ENCODE peak calls at places on chromosomes 11 and 22, in six cellular contexts. One of them, this sample, is unnamed.

GRCh38 chr11:118625036-118625690 is 17.7 kb downstream of the PHLDB1 start:
- DNase-seq in B cell: no peak
- DNase-seq in CD8-positive, alpha-beta T cell: no peak
- DNase-seq in RWPE1: no peak
- DNase-seq in Panc1: no peak
- DNase-seq in GM13977: no peak
- DNase-seq in this sample: no peak

GRCh38 chr11:64356498-64357411 is 2.2 kb upstream of the RPS6KA4 start:
- DNase-seq in CD8-positive, alpha-beta T cell: peak; percentile 38
- DNase-seq in GM13977: no peak
- DNase-seq in Panc1: peak; percentile 62
- DNase-seq in B cell: no peak
- DNase-seq in RWPE1: no peak
- DNase-seq in this sample: no peak

GRCh38 chr22:46500201-46500600 is 37.2 kb downstream of the CELSR1 start:
- DNase-seq in RWPE1: no peak
- DNase-seq in GM13977: no peak
- DNase-seq in B cell: no peak
- DNase-seq in Panc1: no peak
- DNase-seq in CD8-positive, alpha-beta T cell: no peak
- DNase-seq in this sample: no peak

GRCh38 chr11:104630352-104630751 is 267.9 kb downstream of the CASP12 start:
- DNase-seq in RWPE1: no peak
- DNase-seq in Panc1: no peak
- DNase-seq in GM13977: no peak
- DNase-seq in B cell: no peak
- DNase-seq in CD8-positive, alpha-beta T cell: no peak
- DNase-seq in this sample: no peak

GRCh38 chr11:8011981-8012444 is 24.9 kb downstream of the EIF3F start:
- DNase-seq in CD8-positive, alpha-beta T cell: no peak
- DNase-seq in Panc1: no peak
- DNase-seq in B cell: no peak
- DNase-seq in RWPE1: no peak
- DNase-seq in GM13977: no peak
- DNase-seq in this sample: no peak

GRCh38 chr11:118306556-118306955 is 2.0 kb downstream of the CD3E start:
- DNase-seq in Panc1: no peak
- DNase-seq in CD8-positive, alpha-beta T cell: peak; percentile 43
- DNase-seq in B cell: no peak
- DNase-seq in GM13977: no peak
- DNase-seq in RWPE1: no peak
- DNase-seq in this sample: no peak

GRCh38 chr11:32427616-32427934 is 7.8 kb downstream of the WT1 start:
- DNase-seq in Panc1: no peak
- DNase-seq in RWPE1: no peak
- DNase-seq in CD8-positive, alpha-beta T cell: no peak
- DNase-seq in B cell: no peak
- DNase-seq in GM13977: no peak
- DNase-seq in this sample: no peak

GRCh38 chr11:34263462-34264186 is 94.2 kb downstream of the ABTB2 start:
- DNase-seq in Panc1: peak; percentile 81
- DNase-seq in CD8-positive, alpha-beta T cell: no peak
- DNase-seq in GM13977: no peak
- DNase-seq in B cell: no peak
- DNase-seq in RWPE1: peak; percentile 84
- DNase-seq in this sample: no peak

GRCh38 chr11:58193403-58193802 is 4.5 kb downstream of the OR9Q2 start:
- DNase-seq in Panc1: no peak
- DNase-seq in GM13977: no peak
- DNase-seq in RWPE1: no peak
- DNase-seq in B cell: no peak
- DNase-seq in CD8-positive, alpha-beta T cell: no peak
- DNase-seq in this sample: no peak

GRCh38 chr22:37781434-37782059 is 26.2 kb upstream of the GCAT start:
- DNase-seq in CD8-positive, alpha-beta T cell: no peak
- DNase-seq in RWPE1: no peak
- DNase-seq in B cell: no peak
- DNase-seq in Panc1: no peak
- DNase-seq in GM13977: no peak
- DNase-seq in this sample: no peak

GRCh38 chr22:17969732-17970131 is 54.6 kb downstream of the MICAL3 start:
- DNase-seq in Panc1: no peak
- DNase-seq in GM13977: no peak
- DNase-seq in B cell: no peak
- DNase-seq in CD8-positive, alpha-beta T cell: no peak
- DNase-seq in RWPE1: peak; percentile 42
- DNase-seq in this sample: no peak

GRCh38 chr11:72709478-72710238 is 35.4 kb upstream of the PDE2A start:
- DNase-seq in GM13977: no peak
- DNase-seq in CD8-positive, alpha-beta T cell: no peak
- DNase-seq in B cell: no peak
- DNase-seq in RWPE1: no peak
- DNase-seq in Panc1: no peak
- DNase-seq in this sample: no peak

GRCh38 chr22:50157976-50158375 is 12.6 kb upstream of the PANX2 start:
- DNase-seq in GM13977: no peak
- DNase-seq in CD8-positive, alpha-beta T cell: no peak
- DNase-seq in RWPE1: peak; percentile 40
- DNase-seq in B cell: no peak
- DNase-seq in Panc1: no peak
- DNase-seq in this sample: no peak

GRCh38 chr22:49642741-49643140 is 184.9 kb downstream of the BRD1 start:
- DNase-seq in B cell: no peak
- DNase-seq in GM13977: no peak
- DNase-seq in CD8-positive, alpha-beta T cell: no peak
- DNase-seq in RWPE1: no peak
- DNase-seq in Panc1: no peak
- DNase-seq in this sample: no peak

GRCh38 chr11:118929496-118930151 is 3.9 kb upstream of the BCL9L start:
- DNase-seq in CD8-positive, alpha-beta T cell: peak; percentile 92
- DNase-seq in Panc1: no peak
- DNase-seq in RWPE1: peak; percentile 88
- DNase-seq in GM13977: peak; percentile 64
- DNase-seq in B cell: peak; percentile 83
- DNase-seq in this sample: peak; percentile 73

GRCh38 chr11:122140535-122140934 is 24.5 kb upstream of the BLID start:
- DNase-seq in RWPE1: peak; percentile 78
- DNase-seq in B cell: no peak
- DNase-seq in Panc1: no peak
- DNase-seq in GM13977: no peak
- DNase-seq in CD8-positive, alpha-beta T cell: no peak
- DNase-seq in this sample: no peak

GRCh38 chr11:65452806-65453490 is 30.4 kb downstream of the NEAT1 start:
- DNase-seq in GM13977: no peak
- DNase-seq in CD8-positive, alpha-beta T cell: no peak
- DNase-seq in Panc1: no peak
- DNase-seq in B cell: no peak
- DNase-seq in RWPE1: peak; percentile 60
- DNase-seq in this sample: no peak

GRCh38 chr11:65456418-65456817 is 33.8 kb downstream of the NEAT1 start:
- DNase-seq in B cell: no peak
- DNase-seq in CD8-positive, alpha-beta T cell: no peak
- DNase-seq in RWPE1: no peak
- DNase-seq in Panc1: no peak
- DNase-seq in GM13977: peak; percentile 16
- DNase-seq in this sample: no peak

GRCh38 chr11:65454311-65454695 is 31.7 kb downstream of the NEAT1 start:
- DNase-seq in Panc1: no peak
- DNase-seq in GM13977: no peak
- DNase-seq in RWPE1: no peak
- DNase-seq in B cell: no peak
- DNase-seq in CD8-positive, alpha-beta T cell: no peak
- DNase-seq in this sample: no peak

GRCh38 chr11:65459552-65459951 is 37.0 kb downstream of the NEAT1 start:
- DNase-seq in GM13977: peak; percentile 22
- DNase-seq in CD8-positive, alpha-beta T cell: no peak
- DNase-seq in RWPE1: no peak
- DNase-seq in B cell: no peak
- DNase-seq in Panc1: no peak
- DNase-seq in this sample: no peak

GRCh38 chr11:65454696-65455456 is 32.3 kb downstream of the NEAT1 start:
- DNase-seq in Panc1: no peak
- DNase-seq in CD8-positive, alpha-beta T cell: peak; percentile 68
- DNase-seq in RWPE1: peak; percentile 87
- DNase-seq in GM13977: peak; percentile 98
- DNase-seq in B cell: peak; percentile 92
- DNase-seq in this sample: peak; percentile 58
- TF ChIP-seq CTCF in Panc1: no peak
- TF ChIP-seq CTCF in CD8-positive, alpha-beta T cell: no peak
- TF ChIP-seq CTCF in RWPE1: no peak
- TF ChIP-seq CTCF in GM13977: peak; percentile 32
- TF ChIP-seq CTCF in B cell: no peak
- TF ChIP-seq CTCF in this sample: no peak

DNA sequence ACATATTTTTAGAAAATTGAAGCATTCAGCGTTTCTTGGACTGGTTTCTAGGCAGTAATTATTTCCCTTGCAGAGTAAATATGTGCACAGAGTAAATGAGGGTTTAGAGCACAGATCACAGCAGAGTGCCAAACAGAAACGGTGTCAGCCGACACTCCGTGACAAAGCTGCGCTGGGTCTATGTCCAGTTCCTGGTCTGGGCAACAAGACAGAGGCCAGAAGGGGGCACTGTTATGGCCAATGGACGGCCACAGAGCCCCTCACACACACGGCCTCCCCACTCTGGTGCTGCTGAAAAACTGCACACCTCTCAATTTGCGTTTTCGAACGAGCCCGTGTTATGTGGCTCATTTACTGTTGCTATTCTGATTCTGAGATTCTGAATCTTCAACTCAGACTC is 180.7 kb downstream of the MPPED1 start:
- DNase-seq in B cell: no peak
- DNase-seq in Panc1: no peak
- DNase-seq in GM13977: no peak
- DNase-seq in CD8-positive, alpha-beta T cell: no peak
- DNase-seq in RWPE1: no peak
- DNase-seq in this sample: no peak
- TF ChIP-seq CTCF in B cell: no peak
- TF ChIP-seq CTCF in Panc1: peak; percentile 19
- TF ChIP-seq CTCF in GM13977: no peak
- TF ChIP-seq CTCF in CD8-positive, alpha-beta T cell: no peak
- TF ChIP-seq CTCF in RWPE1: no peak
- TF ChIP-seq CTCF in this sample: peak; percentile 33

GRCh38 chr11:10181811-10182210 is 112.2 kb downstream of the SBF2 start:
- DNase-seq in B cell: no peak
- DNase-seq in Panc1: peak; percentile 17
- DNase-seq in RWPE1: peak; percentile 25
- DNase-seq in CD8-positive, alpha-beta T cell: no peak
- DNase-seq in GM13977: peak; percentile 10
- DNase-seq in this sample: no peak
- TF ChIP-seq CTCF in B cell: no peak
- TF ChIP-seq CTCF in Panc1: peak; percentile 53
- TF ChIP-seq CTCF in RWPE1: peak; percentile 38
- TF ChIP-seq CTCF in CD8-positive, alpha-beta T cell: no peak
- TF ChIP-seq CTCF in GM13977: peak; percentile 25
- TF ChIP-seq CTCF in this sample: peak; percentile 42

GRCh38 chr11:24509114-24509513 is 12.3 kb downstream of the LUZP2 start:
- DNase-seq in GM13977: no peak
- DNase-seq in CD8-positive, alpha-beta T cell: no peak
- DNase-seq in B cell: no peak
- DNase-seq in Panc1: no peak
- DNase-seq in RWPE1: peak; percentile 1
- DNase-seq in this sample: no peak
- TF ChIP-seq CTCF in GM13977: peak; percentile 35
- TF ChIP-seq CTCF in CD8-positive, alpha-beta T cell: no peak
- TF ChIP-seq CTCF in B cell: no peak
- TF ChIP-seq CTCF in Panc1: peak; percentile 22
- TF ChIP-seq CTCF in RWPE1: no peak
- TF ChIP-seq CTCF in this sample: no peak

GRCh38 chr11:128021304-128022006 is 565.9 kb downstream of the ETS1 start:
- DNase-seq in CD8-positive, alpha-beta T cell: no peak
- DNase-seq in GM13977: no peak
- DNase-seq in Panc1: no peak
- DNase-seq in RWPE1: no peak
- DNase-seq in B cell: no peak
- DNase-seq in this sample: no peak
- TF ChIP-seq CTCF in CD8-positive, alpha-beta T cell: no peak
- TF ChIP-seq CTCF in GM13977: no peak
- TF ChIP-seq CTCF in Panc1: peak; percentile 26
- TF ChIP-seq CTCF in RWPE1: no peak
- TF ChIP-seq CTCF in B cell: no peak
- TF ChIP-seq CTCF in this sample: peak; percentile 69

DNA sequence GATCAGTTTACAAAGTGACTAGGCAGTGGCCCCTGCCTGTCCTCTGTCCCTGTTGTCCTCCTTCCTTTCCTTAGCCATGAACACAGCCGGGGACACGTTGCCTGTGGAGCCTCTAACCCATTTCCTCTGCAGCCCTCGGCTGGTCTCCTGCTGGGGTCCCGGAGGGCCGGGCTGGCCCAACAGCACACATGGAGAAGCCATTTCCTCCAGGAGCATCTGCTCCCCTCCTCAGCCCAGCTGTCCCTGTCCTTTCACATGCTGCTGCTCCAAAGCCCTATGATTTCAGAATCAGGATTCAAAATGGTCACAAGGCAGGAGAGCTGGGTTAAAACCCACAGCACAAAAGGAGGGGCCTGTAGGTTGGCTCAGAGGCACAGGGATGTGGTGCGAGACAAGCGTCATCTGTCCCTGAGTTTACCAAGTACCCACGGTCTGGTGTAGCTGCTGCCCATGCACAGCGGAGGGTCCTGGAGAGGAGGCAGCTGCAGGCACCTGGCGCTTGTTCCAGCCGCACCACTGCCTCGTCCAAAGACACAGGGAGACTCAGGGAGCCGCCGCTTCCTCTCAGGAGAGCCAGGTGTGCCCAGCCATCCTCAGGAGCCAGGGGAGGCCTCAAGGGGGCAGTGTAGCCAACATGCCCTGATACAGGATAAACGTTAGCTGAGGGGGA is 4.1 kb upstream of the VSIG10L2 start:
- DNase-seq in B cell: no peak
- DNase-seq in CD8-positive, alpha-beta T cell: no peak
- DNase-seq in Panc1: no peak
- DNase-seq in GM13977: peak; percentile 75
- DNase-seq in RWPE1: peak; percentile 50
- DNase-seq in this sample: peak; percentile 51
- TF ChIP-seq CTCF in B cell: peak; percentile 26
- TF ChIP-seq CTCF in CD8-positive, alpha-beta T cell: no peak
- TF ChIP-seq CTCF in Panc1: peak; percentile 95
- TF ChIP-seq CTCF in GM13977: peak; percentile 80
- TF ChIP-seq CTCF in RWPE1: peak; percentile 42
- TF ChIP-seq CTCF in this sample: peak; percentile 81

DNA sequence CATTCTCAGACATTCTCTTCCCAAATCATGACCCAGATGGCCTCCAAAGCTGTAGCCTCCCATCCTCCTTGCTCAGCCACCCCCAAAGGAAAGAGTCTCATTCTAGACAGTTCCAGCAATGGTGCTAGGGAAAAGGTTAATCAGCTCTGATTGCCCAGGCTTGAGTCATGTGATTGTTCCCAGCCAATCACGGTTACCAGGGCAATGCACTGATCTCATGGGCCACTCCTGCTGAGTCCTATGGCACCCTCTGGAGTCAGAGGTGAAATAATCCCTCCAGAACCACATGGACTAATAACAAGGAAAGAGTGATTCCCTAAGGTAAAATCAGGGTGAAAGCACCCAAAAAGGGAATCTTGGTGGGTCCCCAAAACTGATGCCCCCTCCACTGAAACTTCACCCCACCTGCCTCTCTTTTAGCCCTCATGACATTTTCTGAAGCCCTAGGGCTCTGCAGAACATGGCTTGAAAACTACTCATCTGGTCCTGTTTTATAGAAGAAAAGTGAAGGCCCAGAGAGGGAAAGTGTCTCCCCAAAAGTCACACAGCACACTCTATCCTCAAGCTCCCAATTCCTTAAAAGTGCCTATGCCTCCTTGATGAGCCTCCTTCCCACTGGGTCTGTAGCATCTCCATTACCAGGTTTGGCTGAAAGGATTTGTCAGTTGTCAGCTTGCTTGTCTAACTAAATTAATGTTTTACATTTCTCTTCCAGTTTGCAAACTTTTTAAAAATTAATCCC is 203.7 kb downstream of the MN1 start:
- DNase-seq in CD8-positive, alpha-beta T cell: no peak
- DNase-seq in GM13977: no peak
- DNase-seq in Panc1: no peak
- DNase-seq in B cell: no peak
- DNase-seq in RWPE1: peak; percentile 55
- DNase-seq in this sample: no peak
- TF ChIP-seq CTCF in CD8-positive, alpha-beta T cell: no peak
- TF ChIP-seq CTCF in GM13977: no peak
- TF ChIP-seq CTCF in Panc1: no peak
- TF ChIP-seq CTCF in B cell: no peak
- TF ChIP-seq CTCF in RWPE1: no peak
- TF ChIP-seq CTCF in this sample: no peak